ENCODE peak calls at places on chromosome 13, in eight cellular contexts. One of them, this sample, is unnamed.
A peak's percentile ranks its signal among the peaks of the same experiment; 100 is the strongest.

GRCh38 chr13:39516140-39516539 is 86.9 kb downstream of the LHFPL6 start:
- DNase-seq in stimulated activated CD4-positive, alpha-beta T cell treated with anti-CD3 and anti-CD28 coated beads, Interleukin-4, amount 100 ng/mL, for 24 hours: no peak
- DNase-seq in NCI-H82: peak; percentile 87
- DNase-seq in BJ: no peak
- DNase-seq in D341Med: peak; percentile 45
- DNase-seq in Right ventricle myocardium superior: no peak
- DNase-seq in NCI-H2029 treated with DMSO at 0.1 percent for 48 hours: no peak
- DNase-seq in epithelial cell of esophagus: no peak
- DNase-seq in this sample: no peak

GRCh38 chr13:34413538-34414210 is 528.4 kb upstream of the NBEA start:
- DNase-seq in stimulated activated CD4-positive, alpha-beta T cell treated with anti-CD3 and anti-CD28 coated beads, Interleukin-4, amount 100 ng/mL, for 24 hours: no peak
- DNase-seq in NCI-H82: no peak
- DNase-seq in BJ: no peak
- DNase-seq in D341Med: no peak
- DNase-seq in Right ventricle myocardium superior: no peak
- DNase-seq in NCI-H2029 treated with DMSO at 0.1 percent for 48 hours: no peak
- DNase-seq in epithelial cell of esophagus: no peak
- DNase-seq in this sample: no peak

GRCh38 chr13:77397636-77398035 is 70.7 kb upstream of the MYCBP2 start:
- DNase-seq in stimulated activated CD4-positive, alpha-beta T cell treated with anti-CD3 and anti-CD28 coated beads, Interleukin-4, amount 100 ng/mL, for 24 hours: no peak
- DNase-seq in NCI-H82: no peak
- DNase-seq in BJ: no peak
- DNase-seq in D341Med: no peak
- DNase-seq in Right ventricle myocardium superior: no peak
- DNase-seq in NCI-H2029 treated with DMSO at 0.1 percent for 48 hours: no peak
- DNase-seq in epithelial cell of esophagus: peak; percentile 16
- DNase-seq in this sample: no peak

GRCh38 chr13:59360108-59360507 is 803.6 kb downstream of the DIAPH3 start:
- DNase-seq in stimulated activated CD4-positive, alpha-beta T cell treated with anti-CD3 and anti-CD28 coated beads, Interleukin-4, amount 100 ng/mL, for 24 hours: no peak
- DNase-seq in NCI-H82: no peak
- DNase-seq in BJ: no peak
- DNase-seq in D341Med: no peak
- DNase-seq in Right ventricle myocardium superior: peak; percentile 43
- DNase-seq in NCI-H2029 treated with DMSO at 0.1 percent for 48 hours: no peak
- DNase-seq in epithelial cell of esophagus: no peak
- DNase-seq in this sample: no peak

GRCh38 chr13:32023698-32024097 is 7.9 kb upstream of the FRY start:
- DNase-seq in stimulated activated CD4-positive, alpha-beta T cell treated with anti-CD3 and anti-CD28 coated beads, Interleukin-4, amount 100 ng/mL, for 24 hours: no peak
- DNase-seq in NCI-H82: no peak
- DNase-seq in BJ: no peak
- DNase-seq in D341Med: no peak
- DNase-seq in Right ventricle myocardium superior: no peak
- DNase-seq in NCI-H2029 treated with DMSO at 0.1 percent for 48 hours: no peak
- DNase-seq in epithelial cell of esophagus: no peak
- DNase-seq in this sample: no peak

GRCh38 chr13:100490692-100491091 is 97.9 kb downstream of the GGACT start:
- DNase-seq in stimulated activated CD4-positive, alpha-beta T cell treated with anti-CD3 and anti-CD28 coated beads, Interleukin-4, amount 100 ng/mL, for 24 hours: no peak
- DNase-seq in NCI-H82: no peak
- DNase-seq in BJ: no peak
- DNase-seq in D341Med: no peak
- DNase-seq in Right ventricle myocardium superior: no peak
- DNase-seq in NCI-H2029 treated with DMSO at 0.1 percent for 48 hours: peak; percentile 42
- DNase-seq in epithelial cell of esophagus: peak; percentile 20
- DNase-seq in this sample: no peak

GRCh38 chr13:42821437-42821836 is 40.1 kb downstream of the FAM216B start:
- DNase-seq in stimulated activated CD4-positive, alpha-beta T cell treated with anti-CD3 and anti-CD28 coated beads, Interleukin-4, amount 100 ng/mL, for 24 hours: no peak
- DNase-seq in NCI-H82: no peak
- DNase-seq in BJ: peak; percentile 59
- DNase-seq in D341Med: no peak
- DNase-seq in Right ventricle myocardium superior: no peak
- DNase-seq in NCI-H2029 treated with DMSO at 0.1 percent for 48 hours: no peak
- DNase-seq in epithelial cell of esophagus: peak; percentile 47
- DNase-seq in this sample: no peak

GRCh38 chr13:48600374-48601364 is 53.1 kb upstream of the CYSLTR2 start:
- DNase-seq in stimulated activated CD4-positive, alpha-beta T cell treated with anti-CD3 and anti-CD28 coated beads, Interleukin-4, amount 100 ng/mL, for 24 hours: no peak
- DNase-seq in NCI-H82: no peak
- DNase-seq in BJ: no peak
- DNase-seq in D341Med: no peak
- DNase-seq in Right ventricle myocardium superior: no peak
- DNase-seq in NCI-H2029 treated with DMSO at 0.1 percent for 48 hours: no peak
- DNase-seq in epithelial cell of esophagus: no peak
- DNase-seq in this sample: no peak

GRCh38 chr13:26037302-26037701 is 14.5 kb downstream of the SHISA2 start:
- DNase-seq in stimulated activated CD4-positive, alpha-beta T cell treated with anti-CD3 and anti-CD28 coated beads, Interleukin-4, amount 100 ng/mL, for 24 hours: no peak
- DNase-seq in NCI-H82: peak; percentile 68
- DNase-seq in BJ: no peak
- DNase-seq in D341Med: no peak
- DNase-seq in Right ventricle myocardium superior: no peak
- DNase-seq in NCI-H2029 treated with DMSO at 0.1 percent for 48 hours: no peak
- DNase-seq in epithelial cell of esophagus: peak; percentile 37
- DNase-seq in this sample: no peak

GRCh38 chr13:40152145-40152544 is 496.7 kb downstream of the COG6 start:
- DNase-seq in stimulated activated CD4-positive, alpha-beta T cell treated with anti-CD3 and anti-CD28 coated beads, Interleukin-4, amount 100 ng/mL, for 24 hours: no peak
- DNase-seq in NCI-H82: no peak
- DNase-seq in BJ: no peak
- DNase-seq in D341Med: no peak
- DNase-seq in Right ventricle myocardium superior: no peak
- DNase-seq in NCI-H2029 treated with DMSO at 0.1 percent for 48 hours: no peak
- DNase-seq in epithelial cell of esophagus: peak; percentile 90
- DNase-seq in this sample: no peak

GRCh38 chr13:75836441-75836840 is 200.3 kb downstream of the LMO7 start:
- DNase-seq in stimulated activated CD4-positive, alpha-beta T cell treated with anti-CD3 and anti-CD28 coated beads, Interleukin-4, amount 100 ng/mL, for 24 hours: no peak
- DNase-seq in NCI-H82: no peak
- DNase-seq in BJ: no peak
- DNase-seq in D341Med: no peak
- DNase-seq in Right ventricle myocardium superior: no peak
- DNase-seq in NCI-H2029 treated with DMSO at 0.1 percent for 48 hours: peak; percentile 28
- DNase-seq in epithelial cell of esophagus: no peak
- DNase-seq in this sample: no peak

GRCh38 chr13:19161308-19161707 is 20.3 kb downstream of the TUBA3C start:
- DNase-seq in stimulated activated CD4-positive, alpha-beta T cell treated with anti-CD3 and anti-CD28 coated beads, Interleukin-4, amount 100 ng/mL, for 24 hours: no peak
- DNase-seq in NCI-H82: no peak
- DNase-seq in BJ: no peak
- DNase-seq in D341Med: no peak
- DNase-seq in Right ventricle myocardium superior: no peak
- DNase-seq in NCI-H2029 treated with DMSO at 0.1 percent for 48 hours: no peak
- DNase-seq in epithelial cell of esophagus: no peak
- DNase-seq in this sample: no peak

GRCh38 chr13:23966691-23967615 is 69.7 kb upstream of the C1QTNF9B start:
- DNase-seq in stimulated activated CD4-positive, alpha-beta T cell treated with anti-CD3 and anti-CD28 coated beads, Interleukin-4, amount 100 ng/mL, for 24 hours: peak; percentile 17
- DNase-seq in NCI-H82: no peak
- DNase-seq in BJ: no peak
- DNase-seq in D341Med: no peak
- DNase-seq in Right ventricle myocardium superior: no peak
- DNase-seq in NCI-H2029 treated with DMSO at 0.1 percent for 48 hours: no peak
- DNase-seq in epithelial cell of esophagus: no peak
- DNase-seq in this sample: no peak

GRCh38 chr13:42876270-42876714 is 94.9 kb downstream of the FAM216B start:
- DNase-seq in stimulated activated CD4-positive, alpha-beta T cell treated with anti-CD3 and anti-CD28 coated beads, Interleukin-4, amount 100 ng/mL, for 24 hours: no peak
- DNase-seq in NCI-H82: peak; percentile 23
- DNase-seq in BJ: no peak
- DNase-seq in D341Med: no peak
- DNase-seq in Right ventricle myocardium superior: no peak
- DNase-seq in NCI-H2029 treated with DMSO at 0.1 percent for 48 hours: no peak
- DNase-seq in epithelial cell of esophagus: no peak
- DNase-seq in this sample: no peak

GRCh38 chr13:73462241-73462640 is 403.4 kb downstream of the KLF5 start:
- DNase-seq in stimulated activated CD4-positive, alpha-beta T cell treated with anti-CD3 and anti-CD28 coated beads, Interleukin-4, amount 100 ng/mL, for 24 hours: no peak
- DNase-seq in NCI-H82: no peak
- DNase-seq in BJ: no peak
- DNase-seq in D341Med: no peak
- DNase-seq in Right ventricle myocardium superior: no peak
- DNase-seq in NCI-H2029 treated with DMSO at 0.1 percent for 48 hours: no peak
- DNase-seq in epithelial cell of esophagus: no peak
- DNase-seq in this sample: no peak

GRCh38 chr13:47332149-47332548 is 435.3 kb upstream of the HTR2A start:
- DNase-seq in stimulated activated CD4-positive, alpha-beta T cell treated with anti-CD3 and anti-CD28 coated beads, Interleukin-4, amount 100 ng/mL, for 24 hours: no peak
- DNase-seq in NCI-H82: no peak
- DNase-seq in BJ: peak; percentile 19
- DNase-seq in D341Med: no peak
- DNase-seq in Right ventricle myocardium superior: no peak
- DNase-seq in NCI-H2029 treated with DMSO at 0.1 percent for 48 hours: no peak
- DNase-seq in epithelial cell of esophagus: no peak
- DNase-seq in this sample: no peak